ENCODE peak calls at places on chromosomes 2 and 18, in ten cellular contexts. P, N, M, G, Q, C, A, T, H and I are unnamed samples.

GRCh38 chr18:9643549-9643948 is 29.2 kb upstream of the PPP4R1 start:
- DNase-seq in C (no peak), Q (peak; percentile 96), T (peak; percentile 97), P (peak; percentile 95), H (peak; percentile 67), M (peak; percentile 93), G (no peak), N (peak; percentile 85), A (no peak), I (no peak)

GRCh38 chr2:31386172-31386571 is 28.4 kb downstream of the XDH start:
- DNase-seq in P (no peak), N (no peak), G (no peak), Q (no peak), A (no peak), T (no peak), M (no peak), H (peak; percentile 6), C (no peak), I (no peak)

GRCh38 chr2:223762853-223763252 is 74.5 kb downstream of the AP1S3 start:
- DNase-seq in T (peak; percentile 52), Q (peak; percentile 35), A (no peak), H (no peak), M (no peak), N (no peak), C (no peak), G (no peak), P (no peak), I (no peak)

GRCh38 chr2:217451634-217452033 is 551.2 kb downstream of the TNS1 start:
- DNase-seq in Q (peak; percentile 37), C (no peak), A (no peak), M (peak; percentile 17), T (peak; percentile 90), G (no peak), N (no peak), P (no peak), H (no peak), I (no peak)

GRCh38 chr2:240620149-240620731 is 5.0 kb upstream of the GPR35 start:
- DNase-seq in T (no peak), Q (no peak), N (no peak), M (no peak), P (no peak), A (peak; percentile 46), C (no peak), H (no peak), G (peak; percentile 31), I (no peak)

GRCh38 chr2:53473236-53473635 is 294.4 kb upstream of the CHAC2 start:
- DNase-seq in A (no peak), P (peak; percentile 22), M (no peak), N (no peak), G (no peak), H (no peak), Q (no peak), T (no peak), C (no peak), I (no peak)

GRCh38 chr2:32981612-32982011 is 34.9 kb downstream of the LTBP1 start:
- DNase-seq in P (peak; percentile 12), C (no peak), N (no peak), A (no peak), H (no peak), G (no peak), Q (no peak), M (no peak), T (no peak), I (no peak)

GRCh38 chr2:6999161-6999877 is 82.1 kb downstream of the RNF144A start:
- DNase-seq in M (no peak), T (no peak), N (no peak), G (no peak), C (no peak), A (no peak), Q (no peak), H (no peak), P (no peak), I (peak; percentile 58)

GRCh38 chr2:66495788-66496640 is 61.1 kb downstream of the MEIS1 start:
- DNase-seq in A (peak; percentile 78), M (peak; percentile 95), P (peak; percentile 97), G (no peak), C (no peak), N (no peak), Q (peak; percentile 94), T (peak; percentile 96), H (no peak), I (no peak)

GRCh38 chr2:90069290-90069894 is 1377.9 kb downstream of the RPIA start:
- DNase-seq in H (no peak), M (peak; percentile 25), A (no peak), P (peak; percentile 2), Q (no peak), T (no peak), C (peak; percentile 86), G (peak; percentile 58), N (no peak), I (peak; percentile 38)
- TF ChIP-seq CTCF in H (no peak), M (no peak), A (peak; percentile 44), P (no peak), Q (no peak), T (peak; percentile 55), C (peak; percentile 74), G (peak; percentile 59), N (peak; percentile 54), I (peak; percentile 58)

GRCh38 chr18:22405142-22405541 is 12.6 kb downstream of the CTAGE1 start:
- DNase-seq in G (no peak), H (no peak), P (no peak), Q (no peak), M (no peak), T (no peak), C (no peak), A (no peak), N (no peak), I (no peak)
- TF ChIP-seq CTCF in G (no peak), H (no peak), P (no peak), Q (no peak), M (no peak), T (no peak), C (no peak), A (no peak), N (no peak), I (no peak)

DNA sequence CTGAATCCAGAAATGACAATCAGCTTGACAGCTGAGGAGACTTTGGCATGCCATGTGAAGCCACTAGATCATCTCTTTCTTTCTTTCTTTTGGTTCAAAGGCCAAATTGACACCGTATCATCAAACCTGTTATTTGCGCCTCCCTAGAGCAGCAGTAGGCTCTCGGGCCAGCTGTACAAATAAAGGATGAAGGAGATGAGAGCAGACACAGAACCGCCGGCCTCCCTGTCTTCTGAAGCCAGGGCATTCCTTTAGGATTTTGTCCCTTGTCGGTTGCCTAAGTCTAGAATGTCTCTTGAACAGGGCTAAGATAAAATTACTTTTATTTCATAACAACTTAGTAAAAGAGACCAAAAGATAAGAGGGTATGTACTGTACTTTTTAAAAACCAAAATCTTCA is 36.8 kb downstream of the COL4A4 start:
- DNase-seq in P (no peak), T (no peak), Q (no peak), H (no peak), C (no peak), G (no peak), A (no peak), M (no peak), N (no peak), I (no peak)
- TF ChIP-seq CTCF in P (no peak), T (no peak), Q (no peak), H (no peak), C (no peak), G (no peak), A (no peak), M (no peak), N (no peak), I (no peak)

GRCh38 chr2:157221394-157221988 is 36.0 kb upstream of the GALNT5 start:
- DNase-seq in G (no peak), C (no peak), M (no peak), T (no peak), P (no peak), Q (no peak), A (no peak), N (no peak), H (no peak), I (no peak)

GRCh38 chr2:157220502-157220901 is 37.0 kb upstream of the GALNT5 start:
- DNase-seq in C (no peak), P (no peak), Q (no peak), G (no peak), M (no peak), N (no peak), A (no peak), T (no peak), H (no peak), I (no peak)

GRCh38 chr2:157216421-157216965 is 41.0 kb upstream of the GALNT5 start:
- DNase-seq in M (no peak), P (no peak), C (no peak), H (no peak), N (no peak), Q (no peak), A (no peak), T (no peak), G (no peak), I (no peak)

GRCh38 chr2:157217409-157217808 is 40.1 kb upstream of the GALNT5 start:
- DNase-seq in M (no peak), P (no peak), Q (no peak), N (no peak), T (no peak), H (no peak), A (no peak), G (no peak), C (no peak), I (no peak)

DNA sequence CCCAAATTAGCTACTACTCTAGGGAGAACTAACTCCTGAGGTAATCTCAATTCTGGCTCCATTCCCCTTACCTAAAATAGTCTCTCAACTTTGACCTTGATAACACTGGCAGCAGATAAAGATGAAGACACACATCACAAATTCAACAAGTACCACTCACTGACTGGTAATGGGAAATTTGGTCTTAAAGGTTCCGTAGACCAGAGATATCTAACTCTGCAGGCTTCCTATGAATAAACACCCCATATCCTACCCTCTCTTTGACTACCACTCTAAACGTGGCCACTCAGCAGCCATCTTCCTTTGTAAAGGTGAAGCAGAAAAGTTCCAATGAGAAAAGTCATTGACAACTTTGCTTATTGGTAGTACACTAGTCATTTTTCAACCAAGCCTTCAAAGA is 38.6 kb upstream of the GALNT5 start:
- DNase-seq in Q (no peak), C (no peak), M (no peak), H (no peak), N (no peak), P (no peak), G (no peak), T (no peak), A (no peak), I (no peak)
- TF ChIP-seq CTCF in Q (no peak), C (no peak), M (no peak), H (no peak), N (no peak), P (no peak), G (no peak), T (no peak), A (no peak), I (no peak)